ENCODE peak calls at places on chromosomes 13 and 19, in five cellular contexts. Q is cardiac fibroblast, M is natural killer cell, E is PC-3, U is bronchial epithelial cell. H is an unnamed sample.
A peak's percentile ranks its signal among the peaks of the same experiment; 100 is the strongest.

GRCh38 chr13:94988654-94989053 is 276.3 kb upstream of the SOX21 start:
- DNase-seq in M (no peak), Q (peak; percentile 30), U (no peak), E (no peak), H (no peak)

GRCh38 chr13:73416093-73416492 is 357.3 kb downstream of the KLF5 start:
- DNase-seq in U (no peak), E (no peak), Q (no peak), M (no peak), H (peak; percentile 31)

GRCh38 chr19:11657307-11657706 is 60.0 kb downstream of the ZNF627 start:
- DNase-seq in Q (peak; percentile 6), U (no peak), E (no peak), M (no peak), H (no peak)

GRCh38 chr19:38004100-38004504 is 97.1 kb downstream of the SIPA1L3 start:
- DNase-seq in E (peak; percentile 39), Q (peak; percentile 39), U (no peak), M (no peak), H (no peak)

GRCh38 chr13:105412171-105412570 is 1123.3 kb downstream of the EFNB2 start:
- DNase-seq in E (no peak), U (peak; percentile 39), M (no peak), Q (no peak), H (no peak)

GRCh38 chr19:50331187-50332013 is 2.2 kb upstream of the KCNC3 start:
- DNase-seq in Q (no peak), E (no peak), M (no peak), U (no peak), H (no peak)

GRCh38 chr19:4455742-4456565 is 1.6 kb downstream of the UBXN6 start:
- DNase-seq in M (no peak), U (peak; percentile 15), Q (peak; percentile 88), E (peak; percentile 41), H (peak; percentile 81)

GRCh38 chr19:13164370-13165090 is 14.3 kb downstream of the IER2 start:
- DNase-seq in E (peak; percentile 75), U (peak; percentile 84), Q (peak; percentile 96), M (no peak), H (no peak)

GRCh38 chr19:10603084-10603872 is 16.2 kb upstream of the AP1M2 start:
- DNase-seq in Q (peak; percentile 21), E (no peak), M (peak; percentile 76), U (no peak), H (no peak)

DNA sequence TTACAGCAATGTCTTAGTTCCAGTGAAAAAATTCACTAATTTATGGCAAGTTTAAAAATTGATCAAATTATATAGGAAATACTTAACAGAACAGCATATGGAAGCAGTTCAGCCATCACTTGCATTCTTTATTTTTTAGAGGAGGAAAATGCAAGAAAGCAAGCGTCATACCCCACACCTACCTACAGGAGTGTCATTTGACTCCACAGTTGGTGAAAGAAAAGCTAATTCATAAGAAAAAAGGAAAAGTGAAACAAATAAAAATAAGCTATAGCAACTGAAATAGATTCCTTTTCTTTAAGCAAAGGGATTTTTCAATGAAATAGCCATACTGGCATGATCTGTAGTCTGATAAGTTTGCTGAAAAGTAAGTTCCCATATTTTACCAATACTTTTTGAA is 111.0 kb downstream of the DOCK9 start:
- DNase-seq in U (no peak), M (no peak), E (no peak), Q (no peak), H (no peak)
- TF ChIP-seq CTCF in U (no peak), M (no peak), E (no peak), Q (peak; percentile 24), H (peak; percentile 56)

GRCh38 chr13:21637296-21637695 is 33.3 kb upstream of the MICU2 start:
- DNase-seq in U (peak; percentile 98), Q (peak; percentile 13), M (no peak), E (peak; percentile 96), H (peak; percentile 52)
- TF ChIP-seq CTCF in U (no peak), Q (no peak), M (no peak), E (no peak), H (no peak)

GRCh38 chr19:14516048-14516534 is 2.1 kb downstream of the DNAJB1 start:
- DNase-seq in Q (no peak), M (no peak), E (peak; percentile 60), U (no peak), H (no peak)
- TF ChIP-seq CTCF in Q (no peak), M (no peak), E (peak; percentile 61), U (peak; percentile 26), H (peak; percentile 25)

GRCh38 chr19:5957132-5957531 is 20.8 kb downstream of the RANBP3 start:
- DNase-seq in E (no peak), Q (no peak), U (peak; percentile 58), M (no peak), H (peak; percentile 32)

GRCh38 chr19:5956323-5956722 is 21.6 kb downstream of the RANBP3 start:
- DNase-seq in U (no peak), E (no peak), M (no peak), Q (no peak), H (no peak)

GRCh38 chr19:5956728-5957127 is 21.2 kb downstream of the RANBP3 start:
- DNase-seq in Q (no peak), E (no peak), U (no peak), M (no peak), H (no peak)

GRCh38 chr19:5954293-5954692 is 23.6 kb downstream of the RANBP3 start:
- DNase-seq in M (no peak), E (no peak), Q (no peak), U (no peak), H (no peak)

GRCh38 chr19:5955638-5955935 is 22.4 kb downstream of the RANBP3 start:
- DNase-seq in U (no peak), Q (no peak), E (no peak), M (no peak), H (no peak)
- TF ChIP-seq CTCF in U (no peak), Q (no peak), E (no peak), M (no peak), H (no peak)